ENCODE peak calls at places on chromosome 5, in five cellular contexts. V, F, L, D and J are unnamed samples.

GRCh38 chr5:133581918-133582317 is 30.4 kb downstream of the FSTL4 start:
- DNase-seq in V (no peak), F (no peak), L (no peak), D (no peak), J (no peak)

GRCh38 chr5:156340886-156341285 is 13.9 kb downstream of the SGCD start:
- DNase-seq in V (no peak), F (no peak), L (no peak), D (no peak), J (no peak)

GRCh38 chr5:138573949-138574670 is 1.1 kb downstream of the HSPA9 start:
- DNase-seq in V (no peak), F (no peak), L (no peak), D (no peak), J (no peak)

GRCh38 chr5:14781106-14781505 is 90.5 kb downstream of the ANKH start:
- DNase-seq in V (no peak), F (no peak), L (no peak), D (no peak), J (no peak)

GRCh38 chr5:170403675-170404074 is 14.5 kb upstream of the KCNMB1 start:
- DNase-seq in V (no peak), F (no peak), L (peak; percentile 79), D (no peak), J (no peak)

GRCh38 chr5:147601652-147602051 is 91.8 kb upstream of the DPYSL3 start:
- DNase-seq in V (no peak), F (no peak), L (no peak), D (no peak), J (no peak)

GRCh38 chr5:107867266-107867665 is 196.5 kb upstream of the EFNA5 start:
- DNase-seq in V (no peak), F (no peak), L (no peak), D (no peak), J (no peak)

GRCh38 chr5:39650234-39650816 is 225.5 kb upstream of the DAB2 start:
- DNase-seq in V (no peak), F (no peak), L (no peak), D (no peak), J (no peak)

GRCh38 chr5:124527220-124527991 is 219.0 kb downstream of the ZNF608 start:
- DNase-seq in V (no peak), F (no peak), L (no peak), D (no peak), J (no peak)

GRCh38 chr5:32278403-32278802 is 34.3 kb downstream of the MTMR12 start:
- DNase-seq in V (no peak), F (no peak), L (no peak), D (no peak), J (no peak)

GRCh38 chr5:62132279-62132678 is 173.7 kb upstream of the KIF2A start:
- DNase-seq in V (no peak), F (no peak), L (no peak), D (no peak), J (no peak)

GRCh38 chr5:97534166-97534565 is 351.1 kb upstream of the RIOK2 start:
- DNase-seq in V (no peak), F (peak; percentile 18), L (peak; percentile 66), D (no peak), J (peak; percentile 61)

GRCh38 chr5:35138232-35138631 is 90.5 kb upstream of the AGXT2 start:
- DNase-seq in V (no peak), F (no peak), L (no peak), D (no peak), J (no peak)

GRCh38 chr5:111655169-111655924 is 101.6 kb downstream of the NREP start:
- DNase-seq in V (no peak), F (no peak), L (no peak), D (no peak), J (no peak)

GRCh38 chr5:43019615-43020293 is 20.4 kb downstream of the ANXA2R start:
- DNase-seq in V (no peak), F (peak; percentile 61), L (peak; percentile 90), D (peak; percentile 77), J (peak; percentile 46)

GRCh38 chr5:72842816-72843215 is 26.4 kb downstream of the TNPO1 start:
- DNase-seq in V (no peak), F (no peak), L (peak; percentile 59), D (no peak), J (peak; percentile 17)

GRCh38 chr5:36377192-36377591 is 75.5 kb upstream of the RANBP3L start:
- DNase-seq in V (no peak), F (no peak), L (no peak), D (no peak), J (no peak)

GRCh38 chr5:90873033-90873517 is 314.5 kb downstream of the ADGRV1 start:
- DNase-seq in V (no peak), F (no peak), L (no peak), D (no peak), J (no peak)

GRCh38 chr5:135426102-135427082 is 20.8 kb downstream of the DCANP1 start:
- DNase-seq in V (no peak), F (no peak), L (peak; percentile 63), D (no peak), J (peak; percentile 71)

GRCh38 chr5:42680035-42680434 is 76.6 kb upstream of the CCDC152 start:
- DNase-seq in V (no peak), F (no peak), L (no peak), D (no peak), J (no peak)

GRCh38 chr5:56900858-56901578 is 8.4 kb upstream of the SETD9 start:
- DNase-seq in V (no peak), F (peak; percentile 24), L (peak; percentile 62), D (no peak), J (peak; percentile 32)

GRCh38 chr5:98042521-98042920 is 730.9 kb upstream of the RGMB start:
- DNase-seq in V (no peak), F (no peak), L (no peak), D (no peak), J (no peak)

DNA sequence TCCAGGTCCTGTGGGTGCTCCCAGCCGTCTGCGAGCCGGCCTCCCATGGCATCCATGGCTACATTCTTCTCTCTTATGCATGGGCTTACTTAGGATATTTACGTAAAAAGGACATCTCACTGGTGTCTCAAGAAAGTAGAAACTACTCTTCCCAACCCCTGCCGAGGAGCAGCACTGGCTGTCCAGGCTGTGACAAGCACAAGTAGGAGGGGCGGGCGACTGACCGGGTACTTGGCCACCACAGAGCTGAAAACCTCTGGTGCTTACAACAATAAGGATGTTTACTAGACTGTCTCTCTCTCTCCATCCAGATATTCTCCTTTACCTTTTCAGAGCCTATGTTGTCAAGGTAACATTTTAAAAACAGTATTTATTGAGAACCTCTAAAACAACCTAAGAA is 56.3 kb upstream of the TBC1D9B start:
- DNase-seq in V (no peak), F (no peak), L (no peak), D (no peak), J (no peak)
- H3K36me3 ChIP-seq in V (no peaks in the 10 kb centered on the region), F (no peaks in the 10 kb centered on the region), L (peaks cover 82% of the 10 kb centered on the region), D (peaks cover 52% of the 10 kb centered on the region), J (peaks cover 17% of the 10 kb centered on the region)

DNA sequence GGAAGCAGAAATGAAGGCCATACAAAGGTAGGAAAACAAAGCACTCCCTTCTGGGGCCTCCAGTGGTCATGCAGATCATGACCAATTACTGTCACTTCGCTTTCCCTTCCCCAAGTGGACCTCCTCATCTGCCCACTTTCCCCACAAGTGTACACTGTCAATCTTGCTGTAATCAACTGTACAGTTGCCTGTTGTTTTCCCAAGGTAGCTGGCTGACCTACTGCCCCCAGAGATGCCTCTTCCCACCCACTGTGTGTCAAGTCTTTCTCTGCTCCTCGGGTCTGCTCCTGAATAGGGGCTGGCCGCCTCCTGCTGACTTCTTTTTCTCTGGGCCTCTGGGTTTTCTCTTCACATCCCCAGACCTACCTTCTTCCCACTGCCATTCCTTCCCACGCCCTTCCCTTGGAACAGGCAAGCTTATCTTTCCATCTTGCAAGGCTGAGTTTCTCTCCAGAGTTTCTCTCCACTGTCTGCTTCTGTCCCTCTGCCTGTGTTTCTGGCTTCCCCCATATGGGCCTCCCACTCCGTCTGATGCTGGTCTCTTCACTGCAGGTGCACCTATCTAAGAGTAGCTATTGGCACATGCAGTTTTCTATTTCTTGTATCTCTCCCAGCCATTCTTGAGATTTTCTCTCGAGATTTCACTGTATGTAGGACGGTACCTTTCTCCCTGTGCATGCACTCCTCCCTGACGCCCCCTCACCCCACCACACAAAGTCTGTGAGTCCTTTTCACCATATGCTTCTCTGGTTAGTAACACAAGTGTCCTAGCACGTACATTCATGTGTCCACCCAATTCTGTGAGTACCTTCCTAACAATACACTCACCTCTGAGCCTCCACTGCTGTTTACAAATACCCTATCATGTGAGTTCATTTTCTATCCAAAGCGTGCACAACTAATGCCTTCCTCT is 2.3 kb downstream of the ELL2 start:
- DNase-seq in V (no peak), F (no peak), L (peak; percentile 78), D (no peak), J (peak; percentile 32)
- H3K4me3 ChIP-seq in V (peak overlapping the region; percentile 79), F (peak overlapping the region; percentile 99), L (peak overlapping the region; percentile 96), D (peak overlapping the region; percentile 87), J (no peak overlapping the region)

DNA sequence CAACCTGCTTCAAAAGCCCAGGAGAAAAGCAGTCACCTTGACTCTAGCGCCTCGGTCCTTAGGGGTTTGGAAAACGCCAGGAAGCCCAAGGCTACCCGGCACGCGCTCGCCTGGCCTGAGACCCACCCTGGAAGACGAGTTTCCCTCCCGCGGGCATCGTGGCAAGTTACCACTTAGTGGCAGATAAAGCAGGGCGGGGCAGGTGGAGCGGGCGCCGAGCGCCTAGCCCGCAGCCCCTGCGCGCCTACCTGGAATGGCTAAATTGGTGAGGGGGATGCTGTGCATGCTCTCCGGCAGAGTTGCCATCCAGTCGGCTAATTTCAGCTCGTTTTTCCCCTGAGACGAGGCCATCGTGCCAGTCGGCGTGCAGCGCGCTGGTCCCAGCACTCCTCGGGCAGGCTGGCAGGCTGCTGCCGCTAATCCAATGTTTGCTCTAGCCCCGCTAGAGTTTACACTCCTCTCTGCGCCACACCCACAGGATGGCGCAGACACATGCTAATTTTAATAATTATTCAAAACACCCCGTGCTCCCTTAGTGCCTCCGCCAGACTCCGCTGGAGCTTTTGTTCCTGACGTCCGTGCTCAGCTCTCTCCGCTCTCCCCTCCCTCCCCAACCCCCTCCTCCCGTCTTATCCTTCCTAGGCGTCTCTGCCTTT is at the start of gene PLCXD3:
- DNase-seq in V (peak; percentile 72), F (no peak), L (peak; percentile 76), D (peak; percentile 67), J (peak; percentile 61)
- H3K36me3 ChIP-seq in V (no peaks in the 10 kb centered on the region), F (no peaks in the 10 kb centered on the region), L (no peaks in the 10 kb centered on the region), D (no peaks in the 10 kb centered on the region), J (no peaks in the 10 kb centered on the region)

DNA sequence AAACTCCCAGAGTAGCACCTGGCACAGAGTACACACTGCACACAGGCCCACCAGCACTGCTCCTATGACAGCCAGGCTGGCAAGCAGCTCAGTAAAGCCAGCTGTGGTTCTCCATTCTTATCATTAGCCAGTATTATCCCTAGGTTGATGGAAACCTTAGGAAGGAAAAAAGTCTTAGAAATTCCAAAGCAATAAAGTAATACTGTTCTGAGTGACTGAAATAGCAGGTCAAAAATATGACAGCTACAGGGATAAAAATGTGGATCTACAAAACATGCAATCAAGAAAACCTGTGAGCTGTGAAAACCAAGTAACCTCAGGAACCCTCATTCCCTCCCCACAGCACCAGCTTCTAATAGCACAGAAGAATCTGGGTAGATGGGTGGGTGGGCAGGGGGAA is 403.5 kb downstream of the SPOCK1 start:
- DNase-seq in V (no peak), F (no peak), L (no peak), D (no peak), J (no peak)
- H3K4me3 ChIP-seq in V (no peak overlapping the region), F (no peak overlapping the region), L (no peak overlapping the region), D (no peak overlapping the region), J (no peak overlapping the region)